ENCODE peak calls at places on chromosomes 13 and 19, in four cellular contexts. T is A549, R is HepG2, V is K562. H is an unnamed sample.

GRCh38 chr13:72221276-72221962 is 354.4 kb upstream of the DACH1 start:
- DNase-seq in T (peak; percentile 24), R (peak; percentile 28), V (peak; percentile 7), H (no peak)

GRCh38 chr13:94968040-94968756 is 255.9 kb upstream of the SOX21 start:
- DNase-seq in T (peak; percentile 67), R (no peak), V (no peak), H (no peak)

GRCh38 chr19:2540646-2541454 is 64.9 kb downstream of the GADD45B start:
- DNase-seq in T (peak; percentile 97), R (peak; percentile 95), V (no peak), H (peak; percentile 97)

GRCh38 chr13:113632706-113633484 is 25.1 kb downstream of the ATP4B start:
- DNase-seq in T (no peak), R (no peak), V (no peak), H (no peak)

GRCh38 chr13:75547917-75548316 is 1.7 kb upstream of the UCHL3 start:
- DNase-seq in T (no peak), R (no peak), V (no peak), H (peak; percentile 51)

GRCh38 chr13:114096811-114097503 is 35.5 kb downstream of the RASA3 start:
- DNase-seq in T (no peak), R (no peak), V (no peak), H (no peak)

GRCh38 chr13:35838356-35838755 is 292.8 kb downstream of the DCLK1 start:
- DNase-seq in T (no peak), R (no peak), V (no peak), H (peak; percentile 85)

GRCh38 chr19:21922276-21922675 is 86.3 kb upstream of the ZNF43 start:
- DNase-seq in T (no peak), R (no peak), V (no peak), H (no peak)

GRCh38 chr19:48629599-48630288 is 7.4 kb downstream of the DBP start:
- DNase-seq in T (no peak), R (no peak), V (peak; percentile 48), H (no peak)

DNA sequence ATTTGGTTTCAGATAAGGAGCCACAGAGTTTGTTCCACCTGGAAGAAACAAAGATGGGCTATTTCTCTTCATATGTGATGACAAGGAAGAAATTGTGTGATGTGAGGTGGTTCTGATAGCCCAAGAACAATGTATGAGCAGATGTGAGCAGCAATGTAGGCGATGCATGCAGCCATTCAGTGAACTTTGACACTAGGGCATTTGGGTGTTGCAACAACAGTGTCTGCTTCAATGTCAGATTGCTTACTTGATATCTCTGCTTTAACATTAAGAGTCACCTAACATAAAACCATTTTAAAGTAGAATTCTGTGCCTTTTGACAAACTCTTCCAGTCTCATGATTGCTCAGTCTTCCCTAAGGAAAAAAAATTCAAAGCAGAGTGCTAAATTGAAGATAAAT is 865.4 kb downstream of the SLITRK6 start:
- DNase-seq in T (no peak), R (no peak), V (no peak), H (no peak)
- TF ChIP-seq MAZ in T (no peak), R (no peak), V (no peak), H (no peak)

GRCh38 chr19:12668346-12668745 is 1.7 kb downstream of the WDR83 start:
- DNase-seq in T (no peak), R (no peak), V (no peak), H (no peak)

GRCh38 chr19:12666305-12667048 is at the start of the genes MAN2B1 and WDR83:
- DNase-seq in T (peak; percentile 41), R (peak; percentile 65), V (peak; percentile 87), H (peak; percentile 52)

GRCh38 chr19:12669272-12670158 is 2.9 kb downstream of the WDR83 start:
- DNase-seq in T (peak; percentile 89), R (peak; percentile 67), V (peak; percentile 89), H (peak; percentile 85)

GRCh38 chr19:12668937-12669271 is 2.3 kb downstream of the WDR83 start:
- DNase-seq in T (peak; percentile 50), R (peak; percentile 40), V (peak; percentile 75), H (peak; percentile 65)

GRCh38 chr19:12667903-12668302 is 1.3 kb downstream of the WDR83 start:
- DNase-seq in T (no peak), R (no peak), V (no peak), H (no peak)
- TF ChIP-seq MAZ in T (no peak), R (no peak), V (no peak), H (no peak)

GRCh38 chr13:99196466-99197256 is 4.0 kb upstream of the UBAC2 start:
- DNase-seq in T (no peak), R (no peak), V (no peak), H (no peak)

GRCh38 chr13:99198630-99199029 is 2.0 kb upstream of the UBAC2 start:
- DNase-seq in T (no peak), R (no peak), V (no peak), H (no peak)

GRCh38 chr13:99200433-99201167 is at the start of gene UBAC2:
- DNase-seq in T (peak; percentile 92), R (peak; percentile 89), V (peak; percentile 94), H (peak; percentile 91)

GRCh38 chr13:99197257-99197651 is 3.4 kb upstream of the UBAC2 start:
- DNase-seq in T (no peak), R (no peak), V (no peak), H (no peak)

DNA sequence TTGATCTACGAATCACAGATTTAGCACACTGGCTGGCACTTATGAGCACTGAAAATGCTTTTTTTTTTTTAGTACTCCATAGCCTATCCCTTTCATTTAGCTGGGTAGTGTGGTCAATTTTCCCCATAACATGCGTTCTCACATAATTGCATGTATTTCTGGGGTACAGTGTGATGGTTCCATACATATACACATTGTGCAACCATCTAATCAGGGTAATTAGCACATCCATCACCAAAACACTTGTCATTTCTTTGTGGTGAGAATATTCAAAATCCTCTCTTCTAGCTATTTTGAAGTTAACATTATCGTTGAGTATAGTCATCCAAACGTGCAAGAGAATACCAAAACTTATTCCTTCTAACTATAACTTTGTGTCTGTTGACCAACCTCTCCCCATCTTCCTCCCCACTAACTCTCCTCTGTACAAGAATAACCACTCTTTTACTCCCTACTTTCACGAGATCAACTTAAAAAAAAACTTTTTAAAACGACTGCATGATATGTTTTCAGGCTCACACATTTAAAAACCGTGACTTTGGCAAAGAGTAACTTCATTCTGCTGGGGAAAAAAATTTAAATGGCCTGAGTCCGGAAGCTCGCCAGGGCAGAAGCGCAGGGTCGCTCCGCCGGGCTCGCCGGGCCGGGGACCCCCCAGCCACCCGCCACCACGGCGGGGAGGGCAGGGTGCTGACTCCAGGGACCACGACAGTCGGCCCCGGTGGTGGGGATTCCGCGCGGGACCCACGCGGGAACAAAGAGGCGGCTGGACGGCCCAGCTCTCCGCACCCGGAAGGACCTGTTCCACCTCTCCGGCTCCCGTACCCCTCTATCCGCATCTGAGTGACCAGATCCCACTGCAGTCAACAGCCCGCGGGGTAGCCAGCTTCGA is 867 bp upstream of the UBAC2 start:
- DNase-seq in T (no peak), R (no peak), V (no peak), H (no peak)
- TF ChIP-seq MAZ in T (no peak), R (no peak), V (no peak), H (no peak)

DNA sequence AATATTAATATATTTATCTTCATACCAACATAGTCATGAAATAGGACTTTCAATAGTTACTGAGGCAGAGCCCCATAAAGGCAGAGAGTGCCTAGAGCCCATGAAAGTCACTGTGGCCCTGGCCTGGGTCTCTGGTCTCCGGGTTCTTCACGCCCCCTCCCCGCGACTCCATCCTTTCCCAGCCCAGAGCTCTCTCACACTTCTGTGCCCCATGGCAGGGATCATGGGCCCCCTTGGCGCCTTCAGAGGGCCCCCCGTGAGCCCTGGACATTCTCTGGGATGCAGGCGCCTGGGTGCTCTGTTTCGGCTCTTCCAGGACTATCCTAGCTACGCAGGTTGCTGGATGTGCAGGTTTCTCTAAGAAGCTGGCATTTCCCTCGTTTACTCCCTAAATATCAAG is 228.4 kb downstream of the TEX29 start:
- DNase-seq in T (no peak), R (no peak), V (no peak), H (no peak)
- TF ChIP-seq MAZ in T (no peak), R (no peak), V (no peak), H (no peak)

GRCh38 chr19:29834991-29835390 is 23.2 kb downstream of the CCNE1 start:
- DNase-seq in T (no peak), R (no peak), V (no peak), H (no peak)
- TF ChIP-seq MAZ in T (no peak), R (no peak), V (no peak), H (no peak)

GRCh38 chr13:42398542-42398941 is 126.6 kb downstream of the AKAP11 start:
- DNase-seq in T (no peak), R (no peak), V (no peak), H (no peak)
- TF ChIP-seq MAZ in T (no peak), R (no peak), V (no peak), H (no peak)

GRCh38 chr19:15400521-15401396 is 18.0 kb downstream of the AKAP8L start:
- DNase-seq in T (no peak), R (no peak), V (no peak), H (no peak)
- TF ChIP-seq MAZ in T (no peak), R (no peak), V (no peak), H (no peak)

GRCh38 chr19:55369651-55370304 is 485 bp downstream of the IL11 start:
- DNase-seq in T (peak; percentile 86), R (no peak), V (peak; percentile 52), H (peak; percentile 76)
- TF ChIP-seq MAZ in T (no peak), R (no peak), V (no peak), H (no peak)